ENCODE peak calls at places on chromosomes 11 and 22, in five cellular contexts. H, O, K, Y and P are unnamed samples.

GRCh38 chr11:110968348-110969062 is 256.3 kb upstream of the ARHGAP20 start:
- DNase-seq in H (no peak), O (no peak), K (no peak), Y (no peak), P (no peak)

GRCh38 chr22:28064941-28065340 is 145.9 kb upstream of the PITPNB start:
- DNase-seq in H (no peak), O (no peak), K (no peak), Y (no peak), P (no peak)

GRCh38 chr11:79758325-79758724 is 317.5 kb upstream of the TENM4 start:
- DNase-seq in H (no peak), O (no peak), K (no peak), Y (no peak), P (no peak)

GRCh38 chr11:77202941-77203900 is 75.2 kb downstream of the MYO7A start:
- DNase-seq in H (no peak), O (no peak), K (no peak), Y (no peak), P (no peak)

GRCh38 chr22:39820266-39820665 is 73.3 kb downstream of the ENTHD1 start:
- DNase-seq in H (no peak), O (no peak), K (no peak), Y (no peak), P (no peak)

GRCh38 chr11:68903288-68903630 is 373 bp downstream of the MRPL21 start:
- DNase-seq in H (no peak), O (no peak), K (no peak), Y (no peak), P (no peak)

GRCh38 chr11:94604496-94604895 is 37.3 kb downstream of the PIWIL4 start:
- DNase-seq in H (no peak), O (no peak), K (no peak), Y (no peak), P (no peak)

GRCh38 chr11:74559110-74559933 is 33.1 kb upstream of the POLD3 start:
- DNase-seq in H (no peak), O (peak), K (no peak), Y (no peak), P (no peak)

GRCh38 chr11:19714093-19714386 is 1.4 kb downstream of the NAV2 start:
- DNase-seq in H (peak), O (no peak), K (no peak), Y (no peak), P (peak)

GRCh38 chr22:38935023-38935422 is 22.4 kb upstream of the APOBEC3A start:
- DNase-seq in H (no peak), O (no peak), K (no peak), Y (no peak), P (no peak)

GRCh38 chr22:25546751-25547150 is 17.7 kb upstream of the GRK3 start:
- DNase-seq in H (no peak), O (no peak), K (no peak), Y (no peak), P (no peak)

GRCh38 chr11:9761441-9761945 is 97.6 kb downstream of the SWAP70 start:
- DNase-seq in H (no peak), O (no peak), K (no peak), Y (no peak), P (no peak)

GRCh38 chr11:71501071-71501985 is 25.7 kb upstream of the KRTAP5-7 start:
- DNase-seq in H (peak), O (no peak), K (no peak), Y (no peak), P (no peak)

GRCh38 chr11:59102259-59102765 is 4.7 kb upstream of the FAM111B start:
- DNase-seq in H (peak), O (no peak), K (peak), Y (peak), P (no peak)

GRCh38 chr11:14614223-14614622 is 29.4 kb upstream of the PDE3B start:
- DNase-seq in H (no peak), O (no peak), K (no peak), Y (no peak), P (no peak)

GRCh38 chr11:17892409-17892808 is 120.4 kb downstream of the SERGEF start:
- DNase-seq in H (no peak), O (no peak), K (no peak), Y (no peak), P (no peak)

GRCh38 chr11:128524172-128524571 is 63.2 kb downstream of the ETS1 start:
- DNase-seq in H (no peak), O (no peak), K (no peak), Y (no peak), P (no peak)

GRCh38 chr11:1845095-1845429 is 6.3 kb downstream of the TNNI2 start:
- DNase-seq in H (no peak), O (no peak), K (no peak), Y (no peak), P (no peak)

GRCh38 chr11:109960831-109961230 is 132.4 kb upstream of the ZC3H12C start:
- DNase-seq in H (no peak), O (no peak), K (no peak), Y (no peak), P (no peak)

GRCh38 chr22:27028093-27028492 is 370.7 kb downstream of the MIAT start:
- DNase-seq in H (no peak), O (no peak), K (no peak), Y (no peak), P (no peak)

GRCh38 chr11:15625691-15626090 is 511.0 kb downstream of the INSC start:
- DNase-seq in H (no peak), O (no peak), K (no peak), Y (no peak), P (no peak)

GRCh38 chr22:47067331-47067890 is 305.0 kb downstream of the TBC1D22A start:
- DNase-seq in H (no peak), O (no peak), K (no peak), Y (no peak), P (no peak)

GRCh38 chr11:70292166-70292565 is 21.7 kb downstream of the PPFIA1 start:
- DNase-seq in H (no peak), O (no peak), K (no peak), Y (no peak), P (no peak)

GRCh38 chr11:61873588-61874459 is 17.5 kb downstream of the FADS3 start:
- DNase-seq in H (no peak), O (no peak), K (no peak), Y (no peak), P (no peak)

GRCh38 chr11:32426819-32427615 is 8.3 kb downstream of the WT1 start:
- DNase-seq in H (peak), O (no peak), K (peak), Y (no peak), P (peak)

GRCh38 chr22:36756031-36756430 is 19.9 kb downstream of the IFT27 start:
- DNase-seq in H (no peak), O (no peak), K (no peak), Y (no peak), P (no peak)

GRCh38 chr22:22820626-22821025 is 67.0 kb upstream of the IGLL5 start:
- DNase-seq in H (no peak), O (no peak), K (no peak), Y (no peak), P (no peak)

GRCh38 chr11:128428876-128429416 is 158.4 kb downstream of the ETS1 start:
- DNase-seq in H (no peak), O (no peak), K (no peak), Y (no peak), P (no peak)

GRCh38 chr22:38798496-38798895 is 4.6 kb upstream of the DNAL4 start:
- DNase-seq in H (no peak), O (no peak), K (no peak), Y (no peak), P (no peak)

GRCh38 chr11:8291421-8292350 is 28.0 kb upstream of the LMO1 start:
- DNase-seq in H (peak), O (no peak), K (no peak), Y (no peak), P (no peak)

GRCh38 chr11:94895971-94896370 is 77.4 kb downstream of the CWC15 start:
- DNase-seq in H (no peak), O (no peak), K (no peak), Y (no peak), P (no peak)

GRCh38 chr11:14894657-14895598 is 2.9 kb upstream of the CYP2R1 start:
- DNase-seq in H (no peak), O (no peak), K (no peak), Y (no peak), P (no peak)

GRCh38 chr11:76380161-76380976 is 563 bp downstream of the THAP12 start:
- DNase-seq in H (peak), O (no peak), K (peak), Y (no peak), P (peak)

GRCh38 chr22:22865311-22866072 is 22.1 kb upstream of the IGLL5 start:
- DNase-seq in H (no peak), O (no peak), K (peak), Y (no peak), P (no peak)

GRCh38 chr11:132840660-132841059 is 691.6 kb downstream of the OPCML start:
- DNase-seq in H (no peak), O (no peak), K (no peak), Y (no peak), P (no peak)

GRCh38 chr11:113532697-113533424 is 57.7 kb upstream of the DRD2 start:
- DNase-seq in H (peak), O (peak), K (peak), Y (no peak), P (peak)

GRCh38 chr11:11668293-11668692 is 46.5 kb upstream of the GALNT18 start:
- DNase-seq in H (no peak), O (no peak), K (no peak), Y (no peak), P (peak)

GRCh38 chr11:12166299-12167092 is 56.1 kb downstream of the MICAL2 start:
- DNase-seq in H (no peak), O (no peak), K (no peak), Y (no peak), P (no peak)

GRCh38 chr22:50697667-50698506 is 25.3 kb downstream of the SHANK3 start:
- DNase-seq in H (no peak), O (no peak), K (no peak), Y (no peak), P (peak)
- TF ChIP-seq CHD2 in H (no peak), O (no peak), K (no peak), Y (no peak), P (no peak)

GRCh38 chr11:2853401-2853800 is 32.2 kb downstream of the CDKN1C start:
- DNase-seq in H (no peak), O (no peak), K (no peak), Y (no peak), P (no peak)
- TF ChIP-seq POLR2AphosphoS5 in H (no peak), O (no peak), K (no peak), Y (no peak), P (no peak)

GRCh38 chr11:96256213-96256580 is 86.8 kb downstream of the MAML2 start:
- DNase-seq in H (no peak), O (no peak), K (no peak), Y (no peak), P (no peak)

GRCh38 chr11:96254854-96255253 is 88.1 kb downstream of the MAML2 start:
- DNase-seq in H (no peak), O (no peak), K (no peak), Y (no peak), P (no peak)

GRCh38 chr11:96257036-96257435 is 86.0 kb downstream of the MAML2 start:
- DNase-seq in H (no peak), O (no peak), K (no peak), Y (no peak), P (no peak)

GRCh38 chr11:96256604-96257003 is 86.4 kb downstream of the MAML2 start:
- DNase-seq in H (no peak), O (no peak), K (no peak), Y (no peak), P (no peak)

GRCh38 chr11:96254087-96254486 is 88.9 kb downstream of the MAML2 start:
- DNase-seq in H (no peak), O (peak), K (no peak), Y (peak), P (no peak)
- TF ChIP-seq SIN3A in H (no peak), O (no peak), K (no peak), Y (no peak), P (no peak)

GRCh38 chr11:729492-730074 is 17.7 kb upstream of the TALDO1 start:
- DNase-seq in H (no peak), O (peak), K (peak), Y (no peak), P (no peak)
- TF ChIP-seq CHD2 in H (no peak), O (no peak), K (no peak), Y (no peak), P (no peak)

GRCh38 chr11:6253196-6253595 is 6.4 kb upstream of the CCKBR start:
- DNase-seq in H (no peak), O (no peak), K (no peak), Y (no peak), P (no peak)
- TF ChIP-seq POLR2AphosphoS5 in H (no peak), O (no peak), K (no peak), Y (no peak), P (no peak)

GRCh38 chr11:121194731-121195596 is 93.9 kb downstream of the TECTA start:
- DNase-seq in H (peak), O (peak), K (peak), Y (peak), P (peak)
- TF ChIP-seq SIN3A in H (no peak), O (no peak), K (no peak), Y (no peak), P (no peak)